ENCODE peak calls at places on chromosomes 5 and 9, in five cellular contexts. X, D, Q, W and E are unnamed samples.

GRCh38 chr5:94309166-94309565 is 309.2 kb downstream of the KIAA0825 start:
- DNase-seq in Q (no peak), D (no peak), W (no peak), X (no peak), E (no peak)

GRCh38 chr5:124884108-124884507 is 137.7 kb upstream of the ZNF608 start:
- DNase-seq in Q (no peak), D (no peak), X (no peak), W (no peak), E (no peak)

GRCh38 chr5:122726990-122727616 is 47.8 kb upstream of the SNX2 start:
- DNase-seq in W (no peak), D (peak; percentile 43), Q (no peak), X (no peak), E (no peak)

GRCh38 chr9:77588319-77588937 is 59.7 kb downstream of the GNA14 start:
- DNase-seq in X (no peak), D (peak; percentile 85), W (no peak), Q (no peak), E (no peak)

GRCh38 chr9:115146581-115147021 is 28.6 kb upstream of the TNC start:
- DNase-seq in W (peak; percentile 87), X (no peak), Q (no peak), D (peak; percentile 93), E (no peak)

GRCh38 chr5:69105996-69106906 is 12.4 kb downstream of the SLC30A5 start:
- DNase-seq in D (no peak), X (no peak), Q (no peak), W (no peak), E (no peak)

GRCh38 chr9:27196383-27196782 is 87.4 kb downstream of the TEK start:
- DNase-seq in X (no peak), D (no peak), W (no peak), Q (no peak), E (no peak)

GRCh38 chr9:137396808-137397367 is 26.1 kb downstream of the EXD3 start:
- DNase-seq in W (no peak), X (no peak), D (no peak), Q (no peak), E (no peak)

GRCh38 chr9:29701536-29701935 is 2128.3 kb upstream of the C9orf72 start:
- DNase-seq in D (peak; percentile 19), W (no peak), X (no peak), Q (no peak), E (no peak)

GRCh38 chr9:134059188-134059641 is 8.6 kb downstream of the BRD3 start:
- DNase-seq in D (no peak), Q (peak; percentile 6), W (peak; percentile 60), X (peak; percentile 13), E (no peak)

GRCh38 chr9:107280543-107280942 is 2.5 kb upstream of the RAD23B start:
- DNase-seq in D (no peak), W (no peak), Q (no peak), X (no peak), E (no peak)

GRCh38 chr9:96020822-96021615 is 145.5 kb downstream of the ERCC6L2 start:
- DNase-seq in Q (peak; percentile 33), D (peak; percentile 48), W (no peak), X (peak; percentile 36), E (no peak)

GRCh38 chr5:145244788-145245187 is 590.4 kb downstream of the PRELID2 start:
- DNase-seq in W (no peak), Q (no peak), D (no peak), X (no peak), E (no peak)

GRCh38 chr9:272251-273213 is 57.9 kb downstream of the DOCK8 start:
- DNase-seq in W (no peak), D (no peak), Q (peak; percentile 60), X (peak; percentile 40), E (peak; percentile 64)

GRCh38 chr9:109831996-109832395 is 52.0 kb downstream of the PALM2AKAP2 start:
- DNase-seq in Q (no peak), D (no peak), X (no peak), W (peak; percentile 65), E (no peak)

GRCh38 chr5:7745882-7746735 is 104.8 kb downstream of the CFAP90 start:
- DNase-seq in Q (peak; percentile 65), D (peak; percentile 46), X (peak; percentile 73), W (peak; percentile 86), E (no peak)

GRCh38 chr5:36230151-36230788 is 11.5 kb downstream of the NADK2 start:
- DNase-seq in D (no peak), Q (no peak), X (no peak), W (no peak), E (no peak)

GRCh38 chr5:150106669-150107068 is 20.3 kb upstream of the CSF1R start:
- DNase-seq in X (peak; percentile 61), W (no peak), D (no peak), Q (no peak), E (no peak)

GRCh38 chr5:142317673-142318261 is 7.1 kb downstream of the SPRY4 start:
- DNase-seq in Q (no peak), W (no peak), D (peak; percentile 45), X (no peak), E (no peak)

GRCh38 chr9:17491780-17492179 is 87.1 kb upstream of the SH3GL2 start:
- DNase-seq in X (no peak), Q (no peak), D (no peak), W (no peak), E (no peak)

GRCh38 chr5:1765141-1765879 is 34.3 kb downstream of the MRPL36 start:
- DNase-seq in W (peak; percentile 29), Q (peak; percentile 67), D (no peak), X (no peak), E (no peak)
- H3K4me1 ChIP-seq in W (no peaks in the 10 kb centered on the region), Q (no peaks in the 10 kb centered on the region), D (peaks cover 3% of the 10 kb centered on the region), X (no peaks in the 10 kb centered on the region), E (no peaks in the 10 kb centered on the region)

GRCh38 chr5:87746891-87747366 is 334.2 kb upstream of the CCNH start:
- DNase-seq in W (no peak), D (no peak), X (no peak), Q (no peak), E (no peak)

GRCh38 chr5:87741891-87742290 is 329.2 kb upstream of the CCNH start:
- DNase-seq in X (no peak), D (no peak), Q (no peak), W (no peak), E (no peak)

GRCh38 chr5:87751801-87752200 is 339.1 kb upstream of the CCNH start:
- DNase-seq in D (no peak), W (no peak), X (no peak), Q (no peak), E (no peak)

GRCh38 chr5:87746341-87746740 is 333.6 kb upstream of the CCNH start:
- DNase-seq in D (no peak), W (no peak), Q (no peak), X (no peak), E (no peak)
- H3K4me1 ChIP-seq in D (no peaks in the 10 kb centered on the region), W (no peaks in the 10 kb centered on the region), Q (no peaks in the 10 kb centered on the region), X (no peaks in the 10 kb centered on the region), E (no peaks in the 10 kb centered on the region)

DNA sequence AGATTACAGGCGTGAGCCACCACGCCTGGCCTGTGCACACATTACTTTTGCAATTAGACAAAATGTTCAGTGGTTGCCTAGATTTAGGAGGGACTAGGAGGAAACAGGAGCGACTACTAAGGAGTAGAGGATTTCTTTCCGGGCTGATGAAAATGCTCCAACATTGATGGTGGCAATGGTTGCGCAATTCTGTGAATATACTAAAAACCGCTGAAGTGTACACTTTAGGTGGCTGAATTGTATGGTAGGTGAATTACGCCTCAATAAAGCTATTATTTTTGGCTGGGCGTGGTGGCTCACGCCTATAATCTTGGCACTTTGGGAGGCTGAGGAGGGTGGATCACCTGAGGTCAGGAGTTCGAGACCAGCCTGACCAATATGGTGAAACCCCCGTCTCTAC is 46.8 kb upstream of the STXBP1 start:
- DNase-seq in X (peak; percentile 61), D (no peak), Q (no peak), W (no peak), E (no peak)
- H3K4me1 ChIP-seq in X (peaks cover 24% of the 10 kb centered on the region), D (peaks cover 48% of the 10 kb centered on the region), Q (peaks cover 68% of the 10 kb centered on the region), W (peaks cover 67% of the 10 kb centered on the region), E (peaks cover 30% of the 10 kb centered on the region)

DNA sequence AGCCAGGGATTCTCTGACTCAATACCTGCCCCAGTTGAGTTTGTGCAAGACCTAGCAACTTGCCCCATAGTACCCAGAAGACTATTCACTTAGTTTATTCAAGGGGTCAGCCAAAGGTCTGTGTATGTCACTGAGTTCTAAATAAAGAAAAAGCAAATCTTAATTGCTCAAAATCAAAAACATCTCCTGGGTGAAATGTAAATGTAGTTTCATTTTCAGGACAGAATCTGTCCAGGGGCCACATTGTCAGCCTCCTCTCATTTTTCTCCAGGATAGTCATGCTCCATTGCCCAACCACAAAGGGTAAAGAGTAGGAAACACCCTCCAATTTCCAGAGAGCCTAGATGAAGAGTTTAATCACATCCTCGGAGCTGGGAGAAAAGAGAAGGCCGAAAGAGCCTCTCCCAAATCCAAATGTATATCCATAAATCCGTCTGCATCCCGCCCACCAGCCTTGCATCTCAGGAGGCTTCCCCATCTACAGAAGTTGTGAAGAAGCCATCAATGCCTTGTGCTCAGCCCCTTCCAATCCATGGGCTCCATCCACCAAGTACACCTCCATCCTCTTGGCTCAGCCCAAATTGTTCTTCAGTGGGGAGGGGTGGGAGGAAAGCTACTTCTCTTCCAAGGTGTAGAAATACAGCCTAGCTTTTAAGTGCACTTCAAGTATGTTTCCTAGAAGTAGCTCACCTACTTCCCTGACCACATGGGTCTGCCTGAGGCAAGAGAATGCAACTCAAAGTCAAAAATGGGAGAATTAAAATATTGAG is 26.9 kb downstream of the ADAM19 start:
- DNase-seq in W (no peak), X (no peak), D (peak; percentile 82), Q (no peak), E (no peak)
- H3K4me1 ChIP-seq in W (peaks cover 77% of the 10 kb centered on the region), X (no peaks in the 10 kb centered on the region), D (peaks cover 13% of the 10 kb centered on the region), Q (peaks cover 19% of the 10 kb centered on the region), E (peaks cover 58% of the 10 kb centered on the region)